ENCODE peak calls at places on chromosomes 16 and 17, in ten cellular contexts. F is NCI-H460, R is astrocyte of the hippocampus, C is GM04504, W is A549, S is GM20000, G is T-helper 9 cell, P is HTR-8/SVneo, O is Ammon's horn, L is spleen. Y is an unnamed sample.

GRCh38 chr17:28549274-28550132 is 2.9 kb downstream of the UNC119 start:
- DNase-seq in F (no peak), R (no peak), C (no peak), W (no peak), S (peak), G (peak), P (no peak), O (no peak), L (peak), Y (no peak)

GRCh38 chr16:17173134-17173729 is 297.5 kb downstream of the XYLT1 start:
- DNase-seq in F (no peak), R (peak), C (peak), W (no peak), S (no peak), G (no peak), P (no peak), O (peak), L (peak), Y (no peak)

GRCh38 chr16:69820926-69821541 is 58.9 kb downstream of the WWP2 start:
- DNase-seq in F (no peak), R (peak), C (peak), W (no peak), S (no peak), G (no peak), P (no peak), O (peak), L (no peak), Y (no peak)

GRCh38 chr16:69193860-69194259 is 6.9 kb downstream of the SNTB2 start:
- DNase-seq in F (no peak), R (no peak), C (no peak), W (no peak), S (no peak), G (no peak), P (no peak), O (no peak), L (no peak), Y (no peak)

GRCh38 chr17:49980703-49981197 is 11.8 kb downstream of the DLX4 start:
- DNase-seq in F (no peak), R (no peak), C (no peak), W (no peak), S (no peak), G (no peak), P (no peak), O (no peak), L (no peak), Y (no peak)

GRCh38 chr16:3716831-3717234 is 491 bp downstream of the TRAP1 start:
- DNase-seq in F (no peak), R (peak), C (no peak), W (peak), S (peak), G (peak), P (peak), O (no peak), L (no peak), Y (peak)

GRCh38 chr17:50122945-50123344 is 7.0 kb downstream of the SAMD14 start:
- DNase-seq in F (no peak), R (no peak), C (no peak), W (no peak), S (no peak), G (no peak), P (no peak), O (no peak), L (no peak), Y (no peak)

GRCh38 chr17:19996502-19996901 is 12.7 kb upstream of the SPECC1 start:
- DNase-seq in F (no peak), R (no peak), C (no peak), W (no peak), S (no peak), G (no peak), P (no peak), O (no peak), L (no peak), Y (no peak)

GRCh38 chr17:80894726-80895125 is 96.9 kb upstream of the CHMP6 start:
- DNase-seq in F (no peak), R (no peak), C (no peak), W (no peak), S (no peak), G (no peak), P (no peak), O (no peak), L (no peak), Y (no peak)

GRCh38 chr16:85610446-85611204 is 2.5 kb upstream of the GSE1 start:
- DNase-seq in F (peak), R (peak), C (peak), W (peak), S (peak), G (peak), P (peak), O (peak), L (peak), Y (peak)

GRCh38 chr17:21352221-21352980 is 23.8 kb upstream of the KCNJ12 start:
- DNase-seq in F (no peak), R (no peak), C (no peak), W (no peak), S (no peak), G (no peak), P (no peak), O (no peak), L (peak), Y (no peak)

GRCh38 chr17:72176902-72177660 is 56.3 kb downstream of the SOX9 start:
- DNase-seq in F (no peak), R (peak), C (no peak), W (no peak), S (no peak), G (no peak), P (no peak), O (no peak), L (no peak), Y (no peak)

GRCh38 chr16:86044241-86044671 is 145.3 kb downstream of the IRF8 start:
- DNase-seq in F (peak), R (peak), C (peak), W (peak), S (peak), G (peak), P (peak), O (no peak), L (peak), Y (peak)

GRCh38 chr16:85568519-85568918 is 44.6 kb upstream of the GSE1 start:
- DNase-seq in F (no peak), R (no peak), C (no peak), W (no peak), S (no peak), G (no peak), P (no peak), O (no peak), L (no peak), Y (no peak)

GRCh38 chr16:31458073-31458834 is 1.0 kb upstream of the ARMC5 start:
- DNase-seq in F (no peak), R (peak), C (no peak), W (peak), S (peak), G (peak), P (no peak), O (no peak), L (peak), Y (no peak)

GRCh38 chr16:50448522-50448921 is 79.7 kb upstream of the BRD7 start:
- DNase-seq in F (no peak), R (no peak), C (no peak), W (no peak), S (no peak), G (no peak), P (no peak), O (no peak), L (no peak), Y (no peak)

GRCh38 chr16:67278773-67279295 is 498 bp upstream of the PLEKHG4 start:
- DNase-seq in F (no peak), R (no peak), C (no peak), W (peak), S (peak), G (peak), P (no peak), O (peak), L (no peak), Y (peak)

GRCh38 chr17:60231691-60232090 is 81.9 kb downstream of the CA4 start:
- DNase-seq in F (no peak), R (peak), C (peak), W (no peak), S (no peak), G (no peak), P (no peak), O (peak), L (no peak), Y (no peak)

GRCh38 chr17:27038676-27039075 is 255.2 kb upstream of the WSB1 start:
- DNase-seq in F (no peak), R (no peak), C (no peak), W (peak), S (no peak), G (no peak), P (no peak), O (no peak), L (no peak), Y (peak)

GRCh38 chr16:53007095-53007494 is 45.6 kb downstream of the CHD9NB start:
- DNase-seq in F (no peak), R (no peak), C (no peak), W (no peak), S (no peak), G (no peak), P (no peak), O (no peak), L (no peak), Y (no peak)

GRCh38 chr16:1534021-1535020 is 855 bp downstream of the TMEM204 start:
- DNase-seq in F (no peak), R (no peak), C (peak), W (no peak), S (peak), G (no peak), P (no peak), O (no peak), L (no peak), Y (no peak)

GRCh38 chr16:1771072-1771863 is at the start of gene NME3:
- DNase-seq in F (peak), R (peak), C (no peak), W (peak), S (peak), G (peak), P (peak), O (peak), L (peak), Y (peak)

GRCh38 chr16:65781363-65781762 is 585.1 kb upstream of the CDH5 start:
- DNase-seq in F (no peak), R (no peak), C (no peak), W (no peak), S (no peak), G (no peak), P (no peak), O (no peak), L (no peak), Y (no peak)

GRCh38 chr17:61927211-61928100 is at the start of gene INTS2:
- DNase-seq in F (peak), R (peak), C (peak), W (peak), S (peak), G (peak), P (peak), O (peak), L (peak), Y (peak)